ENCODE peak calls at places on chromosomes 12 and 14, in eight cellular contexts. One of them, this sample, is unnamed.
A peak's percentile ranks its signal among the peaks of the same experiment; 100 is the strongest.

GRCh38 chr12:42790761-42791151 is 201.2 kb upstream of the PRICKLE1 start:
- DNase-seq in HS-5: peak; percentile 76
- DNase-seq in NCI-H526: no peak
- DNase-seq in activated naive CD4-positive, alpha-beta T cell treated with anti-CD3 and anti-CD28 coated beads for 36 hours: no peak
- DNase-seq in sigmoid colon: no peak
- DNase-seq in GM23248: peak; percentile 53
- DNase-seq in NCI-H2081: no peak
- DNase-seq in cardiac muscle cell: peak; percentile 89
- DNase-seq in this sample: peak; percentile 77

GRCh38 chr12:57816855-57817151 is 1.7 kb downstream of the AVIL start:
- DNase-seq in NCI-H526: no peak
- DNase-seq in HS-5: no peak
- DNase-seq in sigmoid colon: peak; percentile 81
- DNase-seq in activated naive CD4-positive, alpha-beta T cell treated with anti-CD3 and anti-CD28 coated beads for 36 hours: no peak
- DNase-seq in GM23248: peak; percentile 69
- DNase-seq in cardiac muscle cell: no peak
- DNase-seq in NCI-H2081: no peak
- DNase-seq in this sample: no peak

GRCh38 chr14:35425850-35426249 is 21.3 kb upstream of the NFKBIA start:
- DNase-seq in NCI-H2081: no peak
- DNase-seq in HS-5: no peak
- DNase-seq in activated naive CD4-positive, alpha-beta T cell treated with anti-CD3 and anti-CD28 coated beads for 36 hours: no peak
- DNase-seq in NCI-H526: no peak
- DNase-seq in sigmoid colon: no peak
- DNase-seq in cardiac muscle cell: no peak
- DNase-seq in GM23248: no peak
- DNase-seq in this sample: no peak

GRCh38 chr12:24534632-24535031 is 414.3 kb downstream of the BCAT1 start:
- DNase-seq in NCI-H2081: no peak
- DNase-seq in cardiac muscle cell: no peak
- DNase-seq in NCI-H526: no peak
- DNase-seq in HS-5: no peak
- DNase-seq in sigmoid colon: no peak
- DNase-seq in GM23248: no peak
- DNase-seq in activated naive CD4-positive, alpha-beta T cell treated with anti-CD3 and anti-CD28 coated beads for 36 hours: no peak
- DNase-seq in this sample: no peak

GRCh38 chr14:50001146-50001998 is 108.5 kb downstream of the ARF6 start:
- DNase-seq in activated naive CD4-positive, alpha-beta T cell treated with anti-CD3 and anti-CD28 coated beads for 36 hours: peak; percentile 86
- DNase-seq in GM23248: peak; percentile 99
- DNase-seq in HS-5: no peak
- DNase-seq in NCI-H2081: no peak
- DNase-seq in NCI-H526: peak; percentile 51
- DNase-seq in sigmoid colon: no peak
- DNase-seq in cardiac muscle cell: no peak
- DNase-seq in this sample: peak; percentile 80

GRCh38 chr12:118022728-118023109 is 6.2 kb downstream of the RFC5 start:
- DNase-seq in cardiac muscle cell: no peak
- DNase-seq in HS-5: no peak
- DNase-seq in sigmoid colon: no peak
- DNase-seq in activated naive CD4-positive, alpha-beta T cell treated with anti-CD3 and anti-CD28 coated beads for 36 hours: no peak
- DNase-seq in NCI-H2081: no peak
- DNase-seq in NCI-H526: no peak
- DNase-seq in GM23248: no peak
- DNase-seq in this sample: no peak

GRCh38 chr12:52965337-52965731 is 16.4 kb downstream of the KRT18 start:
- DNase-seq in GM23248: no peak
- DNase-seq in HS-5: no peak
- DNase-seq in NCI-H526: no peak
- DNase-seq in cardiac muscle cell: no peak
- DNase-seq in NCI-H2081: no peak
- DNase-seq in activated naive CD4-positive, alpha-beta T cell treated with anti-CD3 and anti-CD28 coated beads for 36 hours: no peak
- DNase-seq in sigmoid colon: no peak
- DNase-seq in this sample: no peak

GRCh38 chr12:51395283-51396230 is 4.4 kb upstream of the GALNT6 start:
- DNase-seq in activated naive CD4-positive, alpha-beta T cell treated with anti-CD3 and anti-CD28 coated beads for 36 hours: peak; percentile 75
- DNase-seq in HS-5: no peak
- DNase-seq in NCI-H2081: no peak
- DNase-seq in cardiac muscle cell: no peak
- DNase-seq in NCI-H526: no peak
- DNase-seq in sigmoid colon: no peak
- DNase-seq in GM23248: no peak
- DNase-seq in this sample: no peak

GRCh38 chr12:128823216-128823915 is 392 bp downstream of the SLC15A4 start:
- DNase-seq in cardiac muscle cell: peak; percentile 54
- DNase-seq in NCI-H526: peak; percentile 39
- DNase-seq in GM23248: no peak
- DNase-seq in NCI-H2081: no peak
- DNase-seq in HS-5: no peak
- DNase-seq in activated naive CD4-positive, alpha-beta T cell treated with anti-CD3 and anti-CD28 coated beads for 36 hours: no peak
- DNase-seq in sigmoid colon: no peak
- DNase-seq in this sample: no peak

GRCh38 chr12:131017477-131017991 is 63.8 kb downstream of the ADGRD1 start:
- DNase-seq in activated naive CD4-positive, alpha-beta T cell treated with anti-CD3 and anti-CD28 coated beads for 36 hours: no peak
- DNase-seq in GM23248: no peak
- DNase-seq in NCI-H2081: no peak
- DNase-seq in cardiac muscle cell: no peak
- DNase-seq in sigmoid colon: no peak
- DNase-seq in NCI-H526: no peak
- DNase-seq in HS-5: no peak
- DNase-seq in this sample: no peak

GRCh38 chr12:121465921-121466799 is 66.2 kb downstream of the RNF34 start:
- DNase-seq in activated naive CD4-positive, alpha-beta T cell treated with anti-CD3 and anti-CD28 coated beads for 36 hours: peak; percentile 34
- DNase-seq in sigmoid colon: no peak
- DNase-seq in NCI-H2081: no peak
- DNase-seq in cardiac muscle cell: peak; percentile 33
- DNase-seq in HS-5: no peak
- DNase-seq in GM23248: peak; percentile 57
- DNase-seq in NCI-H526: no peak
- DNase-seq in this sample: peak; percentile 21

GRCh38 chr12:39574785-39575497 is 44.7 kb downstream of the ABCD2 start:
- DNase-seq in HS-5: no peak
- DNase-seq in NCI-H526: no peak
- DNase-seq in sigmoid colon: no peak
- DNase-seq in cardiac muscle cell: no peak
- DNase-seq in activated naive CD4-positive, alpha-beta T cell treated with anti-CD3 and anti-CD28 coated beads for 36 hours: no peak
- DNase-seq in GM23248: no peak
- DNase-seq in NCI-H2081: no peak
- DNase-seq in this sample: no peak

GRCh38 chr12:107642240-107642639 is 43.4 kb upstream of the PWP1 start:
- DNase-seq in sigmoid colon: no peak
- DNase-seq in activated naive CD4-positive, alpha-beta T cell treated with anti-CD3 and anti-CD28 coated beads for 36 hours: no peak
- DNase-seq in NCI-H2081: no peak
- DNase-seq in HS-5: no peak
- DNase-seq in NCI-H526: no peak
- DNase-seq in cardiac muscle cell: no peak
- DNase-seq in GM23248: no peak
- DNase-seq in this sample: no peak

GRCh38 chr14:77372304-77372841 is 4.5 kb downstream of the TMED8 start:
- DNase-seq in NCI-H526: peak; percentile 50
- DNase-seq in activated naive CD4-positive, alpha-beta T cell treated with anti-CD3 and anti-CD28 coated beads for 36 hours: no peak
- DNase-seq in NCI-H2081: no peak
- DNase-seq in sigmoid colon: no peak
- DNase-seq in cardiac muscle cell: peak; percentile 18
- DNase-seq in HS-5: no peak
- DNase-seq in GM23248: peak; percentile 46
- DNase-seq in this sample: no peak